ENCODE peak calls at places on chromosomes 1 and 21, in six cellular contexts. J is ascending aorta, R is tibial nerve, Q is epithelial cell of esophagus, P is A549, Z is body of pancreas. M is an unnamed sample.

GRCh38 chr1:31775170-31775569 is 11.0 kb upstream of the ADGRB2 start:
- DNase-seq in R (no peak), J (no peak), P (no peak), Z (no peak), Q (no peak), M (no peak)

GRCh38 chr1:44884746-44885145 is 41.7 kb upstream of the PTCH2 start:
- DNase-seq in R (peak; percentile 20), J (no peak), P (no peak), Q (no peak), Z (no peak), M (no peak)

GRCh38 chr1:99465176-99465900 is 180.6 kb upstream of the PALMD start:
- DNase-seq in J (no peak), P (no peak), R (no peak), Q (peak; percentile 63), Z (no peak), M (no peak)

GRCh38 chr21:32566990-32567389 is 18.3 kb downstream of the TCP10L start:
- DNase-seq in Z (no peak), R (no peak), Q (no peak), P (no peak), J (no peak), M (no peak)

GRCh38 chr1:210231846-210232523 is 611 bp upstream of the SERTAD4 start:
- DNase-seq in P (no peak), Q (peak; percentile 80), R (no peak), Z (no peak), J (no peak), M (no peak)

GRCh38 chr1:216723274-216723780 is at the start of gene ESRRG:
- DNase-seq in Z (peak; percentile 59), P (no peak), J (no peak), Q (peak; percentile 25), R (no peak), M (peak; percentile 60)

GRCh38 chr1:160819186-160819585 is 23.2 kb downstream of the LY9 start:
- DNase-seq in J (no peak), R (no peak), Z (no peak), Q (no peak), P (no peak), M (no peak)

GRCh38 chr1:161736332-161736969 is 13.1 kb upstream of the DUSP12 start:
- DNase-seq in Q (peak; percentile 87), R (no peak), Z (no peak), P (peak; percentile 29), J (no peak), M (no peak)

GRCh38 chr1:225428066-225428878 is 434 bp upstream of the LBR start:
- DNase-seq in Z (peak; percentile 91), J (peak; percentile 80), P (peak; percentile 90), Q (peak; percentile 93), R (peak; percentile 77), M (peak; percentile 82)

GRCh38 chr1:200314085-200314750 is 95.6 kb downstream of the ZNF281 start:
- DNase-seq in P (peak; percentile 88), J (no peak), Z (no peak), Q (peak; percentile 49), R (no peak), M (no peak)

GRCh38 chr1:158527190-158527815 is 26.9 kb downstream of the OR6Y1 start:
- DNase-seq in Z (no peak), Q (peak; percentile 36), J (no peak), R (no peak), P (peak; percentile 63), M (no peak)

GRCh38 chr1:15417365-15417934 is 7.8 kb downstream of the EFHD2 start:
- DNase-seq in P (peak; percentile 72), Q (peak; percentile 86), R (peak; percentile 37), J (no peak), Z (peak; percentile 53), M (no peak)

GRCh38 chr1:7616076-7616833 is 154.8 kb upstream of the VAMP3 start:
- DNase-seq in Z (peak; percentile 58), Q (peak; percentile 43), J (no peak), R (peak; percentile 22), P (peak; percentile 10), M (peak; percentile 75)

GRCh38 chr1:81312272-81312754 is 488.4 kb upstream of the ADGRL2 start:
- DNase-seq in Z (no peak), P (no peak), Q (no peak), R (no peak), J (no peak), M (no peak)

GRCh38 chr1:6170742-6171201 is 9.3 kb downstream of the CHD5 start:
- DNase-seq in Z (no peak), J (no peak), P (no peak), R (no peak), Q (no peak), M (no peak)

GRCh38 chr1:67611841-67612240 is 73.2 kb upstream of the GADD45A start:
- DNase-seq in Q (peak; percentile 32), R (no peak), P (no peak), J (no peak), Z (no peak), M (no peak)

GRCh38 chr1:7320661-7321060 is 450.4 kb upstream of the VAMP3 start:
- DNase-seq in J (no peak), Q (no peak), Z (no peak), R (no peak), P (no peak), M (no peak)

GRCh38 chr1:108590947-108591346 is 31.0 kb downstream of the EEIG2 start:
- DNase-seq in J (no peak), Q (peak; percentile 31), Z (no peak), P (peak; percentile 67), R (no peak), M (no peak)

GRCh38 chr1:202462342-202463076 is 114.0 kb downstream of the PPP1R12B start:
- DNase-seq in R (no peak), Z (no peak), Q (no peak), P (no peak), J (no peak), M (no peak)

GRCh38 chr1:78651247-78651646 is 1.6 kb downstream of the IFI44 start:
- DNase-seq in Z (no peak), Q (no peak), R (peak; percentile 22), P (no peak), J (no peak), M (no peak)

GRCh38 chr1:50929376-50929958 is 30.6 kb downstream of the FAF1 start:
- DNase-seq in Q (peak; percentile 41), P (peak; percentile 39), R (no peak), Z (no peak), J (no peak), M (no peak)

GRCh38 chr1:154474802-154475201 is 27.2 kb upstream of the TDRD10 start:
- DNase-seq in J (no peak), Z (peak; percentile 53), Q (peak; percentile 64), R (peak; percentile 57), P (peak; percentile 39), M (no peak)

GRCh38 chr1:203555046-203555445 is 61.1 kb downstream of the OPTC start:
- DNase-seq in R (no peak), J (no peak), Q (no peak), P (no peak), Z (no peak), M (no peak)

GRCh38 chr1:188128761-188129160 is 1300.0 kb downstream of the PLA2G4A start:
- DNase-seq in J (no peak), R (no peak), Z (no peak), P (peak; percentile 2), Q (peak; percentile 71), M (no peak)

GRCh38 chr1:1348420-1349255 is 580 bp downstream of the DVL1 start:
- DNase-seq in Q (peak; percentile 54), R (no peak), P (peak; percentile 63), Z (peak; percentile 63), J (no peak), M (no peak)

GRCh38 chr1:25503551-25504426 is 39.6 kb upstream of the LDLRAP1 start:
- DNase-seq in J (no peak), R (no peak), Q (peak; percentile 64), Z (peak; percentile 76), P (peak; percentile 53), M (no peak)

GRCh38 chr1:192379536-192379935 is 62.7 kb downstream of the RGS21 start:
- DNase-seq in R (no peak), P (no peak), Q (no peak), J (no peak), Z (no peak), M (no peak)

GRCh38 chr1:214558002-214558770 is 6.8 kb upstream of the PTPN14 start:
- DNase-seq in R (no peak), Z (no peak), J (no peak), Q (peak; percentile 86), P (peak; percentile 52), M (no peak)

GRCh38 chr1:164609084-164609483 is 50.1 kb downstream of the PBX1 start:
- DNase-seq in P (no peak), Z (no peak), R (no peak), J (no peak), Q (no peak), M (no peak)

DNA sequence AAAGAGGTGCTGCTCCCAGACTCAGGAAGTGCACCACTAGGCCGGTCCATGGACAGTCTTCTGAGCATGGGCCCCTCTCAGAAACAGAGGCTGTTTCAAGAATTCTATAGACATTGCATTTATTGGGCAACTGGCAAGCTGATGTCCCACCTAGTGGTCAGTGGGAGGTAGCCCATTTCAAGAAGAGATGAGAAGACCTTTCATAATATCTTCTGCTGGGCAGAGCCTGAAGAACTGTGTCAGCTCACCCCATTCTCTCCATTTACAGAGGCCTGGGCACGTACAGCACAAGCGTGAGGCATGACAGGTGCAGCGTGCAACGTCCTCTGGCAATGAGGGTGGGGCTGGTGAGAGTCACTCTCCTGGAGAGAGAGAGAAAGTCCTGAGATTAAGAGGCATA is 216.0 kb downstream of the DYRK1A start:
- DNase-seq in P (peak; percentile 62), J (no peak), Z (peak; percentile 24), Q (peak; percentile 34), R (peak; percentile 12), M (no peak)
- TF ChIP-seq CTCF in P (peak; percentile 36), J (peak; percentile 34), Z (peak; percentile 39), Q (peak; percentile 45), R (peak; percentile 43), M (peak; percentile 53)

GRCh38 chr1:29698033-29698432 is 461.7 kb downstream of the PTPRU start:
- DNase-seq in Z (no peak), Q (peak; percentile 72), R (no peak), J (no peak), P (peak; percentile 36), M (peak; percentile 34)
- TF ChIP-seq CTCF in Z (no peak), Q (peak; percentile 73), R (no peak), J (peak; percentile 7), P (peak; percentile 24), M (peak; percentile 58)

DNA sequence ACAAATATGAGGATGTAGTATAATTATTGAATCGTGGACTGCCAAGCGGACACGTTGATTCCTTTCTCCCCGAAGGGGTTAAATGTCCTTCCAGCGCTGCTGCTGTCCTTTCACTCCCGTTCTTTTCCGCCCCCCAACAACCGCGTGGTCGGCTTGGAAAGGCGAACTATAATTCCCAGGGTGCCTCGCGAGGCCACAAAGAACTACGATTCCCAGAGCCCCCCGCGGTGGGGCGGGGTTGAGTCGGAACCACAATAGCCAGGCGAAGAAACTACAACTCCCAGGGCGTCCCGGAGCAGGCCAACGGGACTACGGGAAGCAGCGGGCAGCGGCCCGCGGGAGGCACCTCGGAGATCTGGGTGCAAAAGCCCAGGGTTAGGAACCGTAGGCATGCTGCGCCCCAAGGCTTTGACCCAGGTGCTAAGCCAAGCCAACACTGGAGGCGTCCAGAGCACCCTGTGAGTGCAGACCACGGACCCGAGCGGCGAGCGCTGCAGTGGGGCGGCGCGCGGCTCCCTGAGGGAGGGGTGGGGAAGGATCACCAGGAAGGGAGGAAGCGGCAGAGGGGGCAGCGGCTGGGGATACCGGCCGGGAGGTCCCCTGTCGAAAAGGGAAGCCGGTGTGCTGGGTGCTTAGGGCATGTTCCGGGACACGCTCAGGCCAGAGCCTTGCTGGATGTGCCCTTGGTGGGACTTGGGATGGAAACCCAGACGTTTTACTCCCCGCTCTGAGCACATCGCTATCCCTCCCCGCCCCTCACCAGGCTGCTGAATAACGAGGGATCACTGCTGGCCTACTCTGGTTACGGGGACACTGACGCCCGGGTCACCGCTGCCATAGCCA is at the start of gene LAMTOR2:
- DNase-seq in Z (peak; percentile 96), R (peak; percentile 99), Q (peak; percentile 97), P (peak; percentile 97), J (peak; percentile 92), M (peak; percentile 95)
- TF ChIP-seq CTCF in Z (no peak), R (no peak), Q (no peak), P (no peak), J (no peak), M (no peak)

GRCh38 chr21:27564684-27565280 is 597.9 kb upstream of the ADAMTS5 start:
- DNase-seq in Z (peak; percentile 42), J (no peak), Q (peak; percentile 68), P (peak; percentile 16), R (peak; percentile 53), M (no peak)
- TF ChIP-seq CTCF in Z (peak; percentile 54), J (no peak), Q (peak; percentile 80), P (peak; percentile 6), R (peak; percentile 68), M (peak; percentile 81)

M was measured in progenitor cell of endocrine pancreas.